ENCODE peak calls at places on chromosomes 13 and 19, in nine cellular contexts. U, N, W, A, X, H, O, C and Z are unnamed samples.

GRCh38 chr19:16355293-16356043 is 30.8 kb downstream of the KLF2 start:
- DNase-seq in U (no peak), N (no peak), O (peak; percentile 57), H (peak; percentile 46), C (no peak), W (peak; percentile 35), X (no peak), A (no peak), Z (no peak)

GRCh38 chr19:54011507-54012211 is 20.2 kb downstream of the CACNG6 start:
- DNase-seq in C (no peak), N (no peak), H (no peak), U (no peak), O (no peak), X (no peak), W (no peak), A (no peak), Z (no peak)

GRCh38 chr13:113023694-113024430 is 54.8 kb downstream of the MCF2L start:
- DNase-seq in A (no peak), W (no peak), C (no peak), N (no peak), O (no peak), U (no peak), X (no peak), H (no peak), Z (no peak)

GRCh38 chr13:21924958-21925357 is 254.1 kb downstream of the FGF9 start:
- DNase-seq in U (no peak), C (no peak), O (no peak), A (no peak), H (no peak), W (no peak), X (no peak), N (no peak), Z (no peak)

GRCh38 chr13:103805771-103806170 is 739.6 kb upstream of the SLC10A2 start:
- DNase-seq in W (no peak), X (no peak), C (no peak), O (no peak), U (no peak), N (no peak), A (no peak), H (no peak), Z (no peak)

GRCh38 chr13:44396963-44397580 is 23.4 kb downstream of the SERP2 start:
- DNase-seq in H (peak; percentile 48), A (peak; percentile 26), X (no peak), U (no peak), C (no peak), N (no peak), O (peak; percentile 61), W (peak; percentile 83), Z (peak; percentile 15)

GRCh38 chr13:99062593-99062992 is 84.7 kb upstream of the DOCK9 start:
- DNase-seq in U (peak; percentile 43), O (peak; percentile 42), X (no peak), N (no peak), A (peak; percentile 30), C (no peak), W (no peak), H (peak; percentile 30), Z (no peak)

GRCh38 chr19:53007200-53008054 is 6.3 kb upstream of the ERVV-1 start:
- DNase-seq in X (no peak), O (no peak), U (no peak), N (no peak), C (no peak), A (no peak), H (no peak), W (peak; percentile 25), Z (no peak)

GRCh38 chr13:36724141-36724540 is 50.3 kb downstream of the SERTM1 start:
- DNase-seq in W (no peak), U (no peak), H (no peak), O (no peak), N (no peak), A (no peak), X (no peak), C (no peak), Z (no peak)

DNA sequence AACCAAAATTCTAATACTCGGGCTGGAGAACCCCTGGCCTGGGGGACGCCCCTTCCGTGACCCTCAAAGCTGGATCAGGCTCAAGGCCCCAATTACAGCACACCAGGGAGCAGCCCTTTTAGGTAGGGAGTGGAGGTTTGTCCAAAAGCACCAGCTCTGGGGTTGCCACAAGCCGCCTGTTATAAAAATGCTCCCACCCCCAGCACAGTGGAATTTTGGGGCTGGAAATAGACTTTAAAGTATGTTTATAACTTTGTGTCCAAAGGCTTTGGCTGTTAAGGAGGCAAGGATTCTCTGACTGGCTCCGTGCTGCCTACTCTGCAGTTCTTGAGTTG is 564 bp upstream of the GMIP start:
- DNase-seq in N (no peak), O (no peak), X (no peak), U (no peak), H (no peak), A (no peak), C (no peak), W (no peak), Z (no peak)
- H3K4me3 ChIP-seq in N (peak overlapping the region; percentile 76), O (no peak overlapping the region), X (peak overlapping the region; percentile 82), U (peak overlapping the region; percentile 80), H (peak overlapping the region; percentile 84), A (no peak overlapping the region), C (no peak overlapping the region), W (no peak overlapping the region), Z (no peak overlapping the region)

DNA sequence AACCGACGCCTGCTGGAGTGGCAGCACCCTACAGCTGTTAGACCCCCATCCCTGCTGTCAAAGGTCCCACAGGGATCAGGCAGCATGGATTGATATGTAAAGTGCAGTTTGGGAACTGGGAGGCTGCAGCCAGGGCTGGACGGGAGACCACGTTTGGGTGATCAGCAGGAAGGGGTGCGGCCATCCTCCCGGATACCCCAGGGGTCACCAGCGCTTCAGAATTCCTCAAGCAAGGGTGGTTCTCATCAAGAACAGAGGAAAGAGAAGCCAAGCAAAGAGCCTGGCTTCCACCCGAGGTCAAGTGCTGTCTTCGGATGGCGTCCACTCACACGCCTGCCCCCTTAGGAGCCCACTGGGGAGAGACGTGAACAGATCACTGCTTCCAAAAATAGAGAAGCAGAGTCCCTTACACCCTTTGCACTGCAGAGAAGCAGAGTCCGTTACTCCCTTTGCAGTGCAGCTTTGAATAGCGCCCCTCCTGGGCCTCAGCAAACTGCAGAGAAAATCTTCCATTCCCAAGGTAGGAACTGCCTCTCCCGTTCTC is 35.5 kb downstream of the DHRS12 start:
- DNase-seq in X (no peak), W (no peak), O (no peak), C (no peak), H (no peak), U (no peak), A (no peak), N (no peak), Z (no peak)
- TF ChIP-seq CTCF in X (no peak), W (no peak), O (peak; percentile 60), C (no peak), H (peak; percentile 45), U (no peak), A (no peak), N (peak; percentile 44), Z (no peak)

DNA sequence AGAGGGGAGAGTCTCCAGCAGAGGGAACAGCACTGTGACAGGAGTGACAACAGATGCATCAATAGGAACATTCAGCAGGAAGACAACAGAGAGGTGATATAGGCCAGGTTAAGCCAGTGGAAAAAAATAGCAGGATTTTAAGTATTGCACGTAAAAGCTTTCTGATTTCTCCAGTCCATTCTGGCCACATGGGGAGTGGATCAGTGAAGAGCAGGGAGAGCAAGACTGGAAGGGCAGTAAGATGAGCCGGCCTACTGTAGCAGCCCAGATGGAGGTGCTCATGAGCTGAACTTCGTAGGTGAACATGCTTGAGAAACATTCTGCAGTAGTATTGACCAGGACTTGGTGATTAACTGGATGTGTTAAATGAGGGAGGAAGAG is 1.7 kb downstream of the UTP14C start:
- DNase-seq in A (no peak), O (no peak), U (no peak), H (no peak), N (no peak), C (no peak), W (no peak), X (no peak), Z (no peak)
- H3K36me3 ChIP-seq in A (peaks cover 22% of the 10 kb centered on the region), O (peaks cover 28% of the 10 kb centered on the region), U (peaks cover 11% of the 10 kb centered on the region), H (peaks cover 68% of the 10 kb centered on the region), N (peaks cover 10% of the 10 kb centered on the region), C (peaks cover 18% of the 10 kb centered on the region), W (peaks cover 42% of the 10 kb centered on the region), X (peaks cover 43% of the 10 kb centered on the region), Z (peaks cover 2% of the 10 kb centered on the region)

DNA sequence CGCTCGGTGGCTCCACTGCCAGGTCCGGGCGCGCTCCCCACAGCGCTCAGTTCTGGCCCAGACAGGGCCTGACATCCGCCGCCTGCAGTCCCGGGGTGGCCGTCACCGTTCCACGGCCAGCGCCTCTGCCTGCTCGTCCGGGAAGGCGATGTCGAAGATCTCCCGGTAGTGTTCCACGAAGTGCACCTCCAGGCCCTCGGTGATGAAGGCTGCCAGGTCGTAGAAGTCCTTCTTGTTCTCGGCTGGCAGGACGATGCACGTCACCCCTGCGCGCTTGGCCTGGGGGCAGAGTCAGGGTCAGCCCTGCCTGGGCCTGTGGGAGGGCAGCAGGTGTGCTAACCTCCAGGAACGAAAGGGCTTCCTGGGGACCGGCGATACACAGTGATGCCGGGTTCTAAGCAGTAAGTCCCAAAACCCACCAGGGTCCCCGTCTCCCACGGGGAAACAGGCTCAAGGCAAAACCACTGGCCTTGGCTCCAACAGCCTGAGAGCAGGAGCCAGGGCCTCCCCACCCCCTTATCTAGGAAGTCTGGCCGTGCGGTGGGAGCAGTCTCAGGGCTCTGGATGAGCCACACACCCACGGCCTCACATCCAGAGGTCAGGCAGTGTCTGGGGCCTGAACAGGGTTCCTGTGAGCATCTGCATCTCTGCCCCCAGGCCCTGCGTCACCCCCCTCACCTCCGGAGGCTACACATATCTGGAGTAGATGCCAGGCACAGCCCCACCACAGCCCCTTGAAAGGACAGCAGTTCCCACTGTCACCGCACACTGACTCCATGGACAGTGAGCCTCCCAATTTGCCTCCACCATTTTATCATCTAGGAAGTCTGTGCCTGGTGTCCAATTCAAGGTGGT is 2.1 kb downstream of the RPL36 start:
- DNase-seq in N (no peak), X (no peak), C (no peak), U (no peak), H (no peak), A (peak; percentile 11), O (no peak), W (peak; percentile 62), Z (no peak)
- H3K4me3 ChIP-seq in N (peak overlapping the region; percentile 78), X (peak overlapping the region; percentile 85), C (no peak overlapping the region), U (peak overlapping the region; percentile 85), H (peak overlapping the region; percentile 96), A (no peak overlapping the region), O (peak overlapping the region; percentile 97), W (peak overlapping the region; percentile 96), Z (peak overlapping the region; percentile 78)

GRCh38 chr13:70104481-70104880 is 3.1 kb upstream of the ATXN8OS start:
- DNase-seq in O (no peak), A (no peak), H (no peak), W (no peak), C (no peak), U (no peak), X (no peak), N (no peak), Z (no peak)

DNA sequence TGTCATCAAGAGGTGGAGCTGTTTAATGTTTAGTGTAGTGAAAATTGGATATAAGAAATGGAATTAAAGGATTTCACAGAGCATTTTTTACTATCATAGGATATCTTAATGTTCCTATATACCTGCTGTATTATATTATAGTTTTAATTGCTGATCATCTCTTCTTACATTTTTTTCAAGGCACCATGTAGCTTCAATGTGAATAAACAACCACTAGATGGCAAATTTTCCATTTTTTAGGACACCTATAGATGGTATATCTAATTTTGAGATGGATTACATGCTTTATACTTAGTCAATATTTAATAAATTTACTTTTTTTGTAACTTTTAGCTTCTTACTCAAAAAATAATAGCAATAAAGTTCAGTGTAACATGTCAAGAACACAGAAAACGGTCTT is 9.0 kb upstream of the ATXN8OS start:
- DNase-seq in U (no peak), N (no peak), C (no peak), H (no peak), A (no peak), O (no peak), X (no peak), W (no peak), Z (no peak)
- TF ChIP-seq CTCF in U (no peak), N (peak; percentile 46), C (no peak), H (peak; percentile 45), A (no peak), O (peak; percentile 24), X (no peak), W (peak; percentile 54), Z (no peak)